ENCODE peak calls at places on chromosomes 1 and 21, in ten cellular contexts. One of them, this sample, is unnamed. For H3K9me2, the result is how much of the 10 kb centered on the place peaks cover.

GRCh38 chr1:33342041-33342723 is 21.3 kb upstream of the A3GALT2 start:
- DNase-seq in HCT116: no peak
- DNase-seq in GM23248: peak
- DNase-seq in SK-N-SH: no peak
- DNase-seq in PC-9: peak
- DNase-seq in MM.1S: no peak
- DNase-seq in PC-3: peak
- DNase-seq in GM23338: peak
- DNase-seq in OCI-LY7: peak
- DNase-seq in Karpas-422: no peak
- DNase-seq in this sample: peak

GRCh38 chr1:23103001-23103879 is 65.4 kb downstream of the LUZP1 start:
- DNase-seq in HCT116: peak
- DNase-seq in GM23248: peak
- DNase-seq in SK-N-SH: no peak
- DNase-seq in PC-9: no peak
- DNase-seq in MM.1S: no peak
- DNase-seq in PC-3: peak
- DNase-seq in GM23338: no peak
- DNase-seq in OCI-LY7: peak
- DNase-seq in Karpas-422: no peak
- DNase-seq in this sample: no peak

GRCh38 chr1:48216276-48216675 is 6.2 kb upstream of the SLC5A9 start:
- DNase-seq in HCT116: no peak
- DNase-seq in GM23248: no peak
- DNase-seq in SK-N-SH: no peak
- DNase-seq in PC-9: no peak
- DNase-seq in MM.1S: no peak
- DNase-seq in PC-3: no peak
- DNase-seq in GM23338: no peak
- DNase-seq in OCI-LY7: no peak
- DNase-seq in Karpas-422: no peak
- DNase-seq in this sample: no peak

GRCh38 chr1:65363484-65363883 is 54.1 kb downstream of the DNAJC6 start:
- DNase-seq in HCT116: no peak
- DNase-seq in GM23248: no peak
- DNase-seq in SK-N-SH: no peak
- DNase-seq in PC-9: no peak
- DNase-seq in MM.1S: no peak
- DNase-seq in PC-3: no peak
- DNase-seq in GM23338: peak
- DNase-seq in OCI-LY7: no peak
- DNase-seq in Karpas-422: no peak
- DNase-seq in this sample: no peak

GRCh38 chr1:236021424-236022135 is 43.3 kb downstream of the NID1 start:
- DNase-seq in HCT116: no peak
- DNase-seq in GM23248: peak
- DNase-seq in SK-N-SH: no peak
- DNase-seq in PC-9: no peak
- DNase-seq in MM.1S: no peak
- DNase-seq in PC-3: no peak
- DNase-seq in GM23338: no peak
- DNase-seq in OCI-LY7: no peak
- DNase-seq in Karpas-422: no peak
- DNase-seq in this sample: no peak

GRCh38 chr1:206703647-206704046 is 18.9 kb downstream of the MAPKAPK2 start:
- DNase-seq in HCT116: no peak
- DNase-seq in GM23248: no peak
- DNase-seq in SK-N-SH: no peak
- DNase-seq in PC-9: no peak
- DNase-seq in MM.1S: peak
- DNase-seq in PC-3: no peak
- DNase-seq in GM23338: peak
- DNase-seq in OCI-LY7: no peak
- DNase-seq in Karpas-422: no peak
- DNase-seq in this sample: no peak

GRCh38 chr1:245270972-245271371 is 116.2 kb downstream of the KIF26B start:
- DNase-seq in HCT116: no peak
- DNase-seq in GM23248: no peak
- DNase-seq in SK-N-SH: no peak
- DNase-seq in PC-9: no peak
- DNase-seq in MM.1S: no peak
- DNase-seq in PC-3: no peak
- DNase-seq in GM23338: no peak
- DNase-seq in OCI-LY7: no peak
- DNase-seq in Karpas-422: no peak
- DNase-seq in this sample: no peak

GRCh38 chr1:54798769-54799641 is 2.1 kb downstream of the TTC22 start:
- DNase-seq in HCT116: no peak
- DNase-seq in GM23248: peak
- DNase-seq in SK-N-SH: no peak
- DNase-seq in PC-9: peak
- DNase-seq in MM.1S: no peak
- DNase-seq in PC-3: no peak
- DNase-seq in GM23338: no peak
- DNase-seq in OCI-LY7: no peak
- DNase-seq in Karpas-422: no peak
- DNase-seq in this sample: no peak

GRCh38 chr21:41774467-41775151 is 7.8 kb upstream of the RIPK4 start:
- DNase-seq in HCT116: no peak
- DNase-seq in GM23248: no peak
- DNase-seq in SK-N-SH: no peak
- DNase-seq in PC-9: no peak
- DNase-seq in MM.1S: no peak
- DNase-seq in PC-3: no peak
- DNase-seq in GM23338: no peak
- DNase-seq in OCI-LY7: no peak
- DNase-seq in Karpas-422: no peak
- DNase-seq in this sample: no peak

GRCh38 chr1:8848663-8849386 is 29.7 kb downstream of the ENO1 start:
- DNase-seq in HCT116: peak
- DNase-seq in GM23248: peak
- DNase-seq in SK-N-SH: peak
- DNase-seq in PC-9: peak
- DNase-seq in MM.1S: peak
- DNase-seq in PC-3: peak
- DNase-seq in GM23338: peak
- DNase-seq in OCI-LY7: peak
- DNase-seq in Karpas-422: peak
- DNase-seq in this sample: peak

GRCh38 chr1:77316966-77317365 is 35.1 kb downstream of the AK5 start:
- DNase-seq in HCT116: no peak
- DNase-seq in GM23248: peak
- DNase-seq in SK-N-SH: no peak
- DNase-seq in PC-9: no peak
- DNase-seq in MM.1S: no peak
- DNase-seq in PC-3: no peak
- DNase-seq in GM23338: no peak
- DNase-seq in OCI-LY7: no peak
- DNase-seq in Karpas-422: no peak
- DNase-seq in this sample: no peak

GRCh38 chr1:53732912-53733317 is 6.0 kb downstream of the GLIS1 start:
- DNase-seq in HCT116: no peak
- DNase-seq in GM23248: peak
- DNase-seq in SK-N-SH: no peak
- DNase-seq in PC-9: no peak
- DNase-seq in MM.1S: no peak
- DNase-seq in PC-3: peak
- DNase-seq in GM23338: no peak
- DNase-seq in OCI-LY7: no peak
- DNase-seq in Karpas-422: no peak
- DNase-seq in this sample: no peak

GRCh38 chr1:53733975-53734649 is 4.9 kb downstream of the GLIS1 start:
- DNase-seq in HCT116: no peak
- DNase-seq in GM23248: peak
- DNase-seq in SK-N-SH: no peak
- DNase-seq in PC-9: no peak
- DNase-seq in MM.1S: no peak
- DNase-seq in PC-3: peak
- DNase-seq in GM23338: no peak
- DNase-seq in OCI-LY7: no peak
- DNase-seq in Karpas-422: no peak
- DNase-seq in this sample: no peak

GRCh38 chr1:53734650-53735211 is 4.2 kb downstream of the GLIS1 start:
- DNase-seq in HCT116: no peak
- DNase-seq in GM23248: peak
- DNase-seq in SK-N-SH: no peak
- DNase-seq in PC-9: no peak
- DNase-seq in MM.1S: peak
- DNase-seq in PC-3: peak
- DNase-seq in GM23338: no peak
- DNase-seq in OCI-LY7: no peak
- DNase-seq in Karpas-422: no peak
- DNase-seq in this sample: peak

GRCh38 chr1:53732409-53732808 is 6.6 kb downstream of the GLIS1 start:
- DNase-seq in HCT116: no peak
- DNase-seq in GM23248: no peak
- DNase-seq in SK-N-SH: no peak
- DNase-seq in PC-9: no peak
- DNase-seq in MM.1S: no peak
- DNase-seq in PC-3: no peak
- DNase-seq in GM23338: no peak
- DNase-seq in OCI-LY7: no peak
- DNase-seq in Karpas-422: no peak
- DNase-seq in this sample: no peak

GRCh38 chr1:53733447-53733931 is 5.5 kb downstream of the GLIS1 start:
- DNase-seq in HCT116: no peak
- DNase-seq in GM23248: no peak
- DNase-seq in SK-N-SH: no peak
- DNase-seq in PC-9: no peak
- DNase-seq in MM.1S: no peak
- DNase-seq in PC-3: no peak
- DNase-seq in GM23338: no peak
- DNase-seq in OCI-LY7: no peak
- DNase-seq in Karpas-422: no peak
- DNase-seq in this sample: no peak
- H3K4me3 ChIP-seq in HCT116: no peak
- H3K4me3 ChIP-seq in GM23248: no peak
- H3K4me3 ChIP-seq in SK-N-SH: peak
- H3K4me3 ChIP-seq in PC-9: no peak
- H3K4me3 ChIP-seq in MM.1S: no peak
- H3K4me3 ChIP-seq in PC-3: peak
- H3K4me3 ChIP-seq in GM23338: no peak
- H3K4me3 ChIP-seq in OCI-LY7: no peak
- H3K4me3 ChIP-seq in Karpas-422: no peak
- H3K4me3 ChIP-seq in this sample: no peak

DNA sequence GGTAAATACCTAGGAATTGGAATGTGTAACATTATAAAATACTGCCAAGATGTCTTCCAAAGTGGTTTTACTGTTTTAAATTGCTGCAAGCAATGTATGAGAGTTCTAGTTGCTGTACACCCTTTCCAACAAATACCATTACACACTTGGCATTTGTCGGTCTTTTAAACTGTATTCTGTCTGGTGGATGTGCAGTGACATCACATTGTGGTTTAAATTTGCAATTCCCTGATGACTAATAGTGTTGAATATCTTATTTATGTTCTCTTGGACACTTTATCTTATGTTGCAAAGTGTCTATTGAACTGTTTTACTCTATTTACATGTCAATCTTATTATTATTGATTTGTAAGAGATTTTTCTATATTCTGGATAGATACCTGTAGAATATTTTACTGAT is 561.2 kb upstream of the B3GALT2 start:
- DNase-seq in HCT116: no peak
- DNase-seq in GM23248: peak
- DNase-seq in SK-N-SH: no peak
- DNase-seq in PC-9: no peak
- DNase-seq in MM.1S: no peak
- DNase-seq in PC-3: peak
- DNase-seq in GM23338: no peak
- DNase-seq in OCI-LY7: no peak
- DNase-seq in Karpas-422: no peak
- DNase-seq in this sample: no peak
- H2AFZ ChIP-seq in HCT116: no peak
- H2AFZ ChIP-seq in GM23248: no peak
- H2AFZ ChIP-seq in SK-N-SH: no peak
- H2AFZ ChIP-seq in PC-9: no peak
- H2AFZ ChIP-seq in MM.1S: no peak
- H2AFZ ChIP-seq in PC-3: no peak
- H2AFZ ChIP-seq in GM23338: no peak
- H2AFZ ChIP-seq in OCI-LY7: no peak
- H2AFZ ChIP-seq in Karpas-422: no peak
- H2AFZ ChIP-seq in this sample: no peak

GRCh38 chr1:205505791-205506190 is 1.3 kb downstream of the CDK18 start:
- DNase-seq in HCT116: no peak
- DNase-seq in GM23248: peak
- DNase-seq in SK-N-SH: no peak
- DNase-seq in PC-9: no peak
- DNase-seq in MM.1S: no peak
- DNase-seq in PC-3: peak
- DNase-seq in GM23338: no peak
- DNase-seq in OCI-LY7: no peak
- DNase-seq in Karpas-422: no peak
- DNase-seq in this sample: peak
- H3K9me2 ChIP-seq in HCT116: under half
- H3K9me2 ChIP-seq in GM23248: under half
- H3K9me2 ChIP-seq in SK-N-SH: under half
- H3K9me2 ChIP-seq in PC-9: under half
- H3K9me2 ChIP-seq in MM.1S: under half
- H3K9me2 ChIP-seq in PC-3: under half
- H3K9me2 ChIP-seq in GM23338: under half
- H3K9me2 ChIP-seq in OCI-LY7: under half
- H3K9me2 ChIP-seq in Karpas-422: under half
- H3K9me2 ChIP-seq in this sample: under half

GRCh38 chr1:27686223-27686990 is 14.4 kb upstream of the IFI6 start:
- DNase-seq in HCT116: no peak
- DNase-seq in GM23248: no peak
- DNase-seq in SK-N-SH: no peak
- DNase-seq in PC-9: peak
- DNase-seq in MM.1S: no peak
- DNase-seq in PC-3: no peak
- DNase-seq in GM23338: peak
- DNase-seq in OCI-LY7: no peak
- DNase-seq in Karpas-422: no peak
- DNase-seq in this sample: peak

GRCh38 chr1:27690205-27690604 is 18.2 kb upstream of the IFI6 start:
- DNase-seq in HCT116: no peak
- DNase-seq in GM23248: no peak
- DNase-seq in SK-N-SH: no peak
- DNase-seq in PC-9: no peak
- DNase-seq in MM.1S: no peak
- DNase-seq in PC-3: no peak
- DNase-seq in GM23338: peak
- DNase-seq in OCI-LY7: no peak
- DNase-seq in Karpas-422: no peak
- DNase-seq in this sample: no peak

GRCh38 chr1:27684176-27684575 is 12.2 kb upstream of the IFI6 start:
- DNase-seq in HCT116: no peak
- DNase-seq in GM23248: no peak
- DNase-seq in SK-N-SH: no peak
- DNase-seq in PC-9: peak
- DNase-seq in MM.1S: no peak
- DNase-seq in PC-3: no peak
- DNase-seq in GM23338: no peak
- DNase-seq in OCI-LY7: no peak
- DNase-seq in Karpas-422: no peak
- DNase-seq in this sample: no peak

GRCh38 chr1:27689423-27690173 is 17.6 kb upstream of the IFI6 start:
- DNase-seq in HCT116: no peak
- DNase-seq in GM23248: peak
- DNase-seq in SK-N-SH: no peak
- DNase-seq in PC-9: no peak
- DNase-seq in MM.1S: no peak
- DNase-seq in PC-3: no peak
- DNase-seq in GM23338: no peak
- DNase-seq in OCI-LY7: no peak
- DNase-seq in Karpas-422: no peak
- DNase-seq in this sample: no peak

GRCh38 chr1:27687906-27688305 is 15.9 kb upstream of the IFI6 start:
- DNase-seq in HCT116: no peak
- DNase-seq in GM23248: no peak
- DNase-seq in SK-N-SH: no peak
- DNase-seq in PC-9: no peak
- DNase-seq in MM.1S: no peak
- DNase-seq in PC-3: no peak
- DNase-seq in GM23338: no peak
- DNase-seq in OCI-LY7: no peak
- DNase-seq in Karpas-422: no peak
- DNase-seq in this sample: no peak
- H3K4me3 ChIP-seq in HCT116: no peak
- H3K4me3 ChIP-seq in GM23248: no peak
- H3K4me3 ChIP-seq in SK-N-SH: no peak
- H3K4me3 ChIP-seq in PC-9: no peak
- H3K4me3 ChIP-seq in MM.1S: no peak
- H3K4me3 ChIP-seq in PC-3: no peak
- H3K4me3 ChIP-seq in GM23338: no peak
- H3K4me3 ChIP-seq in OCI-LY7: no peak
- H3K4me3 ChIP-seq in Karpas-422: no peak
- H3K4me3 ChIP-seq in this sample: no peak